ENCODE peak calls at places on chromosome 17, in four cellular contexts. M, P, B and H are unnamed samples.

GRCh38 chr17:47698749-47699535 is 5.0 kb downstream of the TBKBP1 start:
- DNase-seq in B (no peak), P (no peak), M (peak), H (peak)

GRCh38 chr17:57552114-57552601 is 192.9 kb downstream of the CCDC182 start:
- DNase-seq in M (peak), B (no peak), P (no peak), H (peak)

GRCh38 chr17:51365090-51365489 is 104.7 kb downstream of the UTP18 start:
- DNase-seq in P (no peak), B (no peak), M (peak), H (no peak)

GRCh38 chr17:4560837-4561241 is 462 bp upstream of the GGT6 start:
- DNase-seq in P (no peak), B (peak), M (peak), H (no peak)

GRCh38 chr17:14451729-14452191 is 150.9 kb downstream of the HS3ST3B1 start:
- DNase-seq in P (no peak), M (no peak), B (no peak), H (no peak)

GRCh38 chr17:562174-562573 is 152.5 kb downstream of the VPS53 start:
- DNase-seq in P (no peak), B (no peak), M (no peak), H (no peak)

GRCh38 chr17:77049440-77049839 is 91.3 kb upstream of the SEC14L1 start:
- DNase-seq in B (no peak), M (no peak), P (no peak), H (no peak)

GRCh38 chr17:34981538-34982241 is 1.4 kb downstream of the LIG3 start:
- DNase-seq in P (no peak), M (peak), B (no peak), H (peak)

GRCh38 chr17:80858301-80859003 is 133.2 kb upstream of the CHMP6 start:
- DNase-seq in M (no peak), B (no peak), P (no peak), H (no peak)

GRCh38 chr17:27551701-27552466 is 79.1 kb upstream of the LGALS9 start:
- DNase-seq in M (no peak), P (no peak), B (peak), H (no peak)

GRCh38 chr17:26792486-26792885 is 501.4 kb upstream of the WSB1 start:
- DNase-seq in B (no peak), P (peak), M (no peak), H (no peak)

GRCh38 chr17:28716740-28717577 is 709 bp downstream of the RAB34 start:
- DNase-seq in M (no peak), P (no peak), B (no peak), H (no peak)

GRCh38 chr17:38417210-38417951 is 10.9 kb upstream of the ARHGAP23 start:
- DNase-seq in B (no peak), M (peak), P (no peak), H (no peak)

GRCh38 chr17:62882878-62883277 is 74.8 kb upstream of the MARCHF10 start:
- DNase-seq in B (no peak), M (no peak), P (no peak), H (no peak)

GRCh38 chr17:27475981-27476895 is 20.0 kb downstream of the KSR1 start:
- DNase-seq in M (no peak), B (no peak), P (no peak), H (no peak)

GRCh38 chr17:31581491-31581890 is 190.0 kb downstream of the RAB11FIP4 start:
- DNase-seq in P (no peak), M (no peak), B (no peak), H (no peak)

GRCh38 chr17:33266611-33267010 is 26.5 kb downstream of the ASIC2 start:
- DNase-seq in B (no peak), P (no peak), M (no peak), H (no peak)

GRCh38 chr17:33267881-33268548 is 25.1 kb downstream of the ASIC2 start:
- DNase-seq in P (no peak), M (no peak), B (no peak), H (no peak)

GRCh38 chr17:33267279-33267790 is 25.8 kb downstream of the ASIC2 start:
- DNase-seq in B (no peak), M (no peak), P (no peak), H (no peak)

GRCh38 chr17:33272438-33272837 is 20.7 kb downstream of the ASIC2 start:
- DNase-seq in P (no peak), B (no peak), M (no peak), H (no peak)

DNA sequence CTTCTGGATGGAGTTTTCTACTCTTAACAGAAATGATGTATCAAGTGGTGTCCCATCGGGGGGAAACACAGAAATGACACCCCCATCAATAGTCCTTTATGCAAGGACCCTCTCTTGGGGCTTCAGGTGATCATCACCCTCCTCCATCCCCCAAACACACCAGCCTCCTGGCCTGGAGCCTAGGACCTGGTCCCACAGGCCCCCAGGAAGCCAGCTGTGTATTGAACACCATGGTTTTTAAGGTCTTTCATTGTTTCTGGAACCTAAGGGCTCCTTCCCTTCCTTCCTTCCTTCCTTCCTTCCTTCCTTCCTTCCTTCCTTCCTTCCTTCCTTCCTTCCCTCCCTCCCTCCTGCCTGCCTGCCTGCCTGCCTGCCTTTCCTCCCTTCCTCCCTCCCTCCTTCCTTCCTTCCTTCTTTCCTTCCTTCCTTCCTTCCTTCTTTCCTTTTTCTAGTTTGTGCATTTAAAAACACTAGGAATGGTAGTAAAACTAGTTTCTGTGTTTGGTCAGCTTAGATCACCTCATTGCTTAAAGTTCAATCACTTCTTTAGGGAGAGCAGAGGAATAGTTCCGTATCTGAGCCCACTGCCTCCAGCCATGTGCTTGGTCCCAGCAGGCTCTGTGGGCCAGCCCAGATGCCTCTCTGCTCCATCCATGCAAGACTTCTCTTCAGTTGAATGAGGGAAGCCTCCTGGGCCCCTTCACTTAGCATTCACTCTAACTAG is 23.6 kb downstream of the ASIC2 start:
- DNase-seq in P (no peak), B (no peak), M (no peak), H (no peak)
- TF ChIP-seq BHLHE40 in P (no peak), B (no peak), M (no peak), H (no peak)

GRCh38 chr17:37170881-37171460 is 204.8 kb upstream of the C17orf78 start:
- DNase-seq in B (no peak), M (no peak), P (no peak), H (no peak)
- TF ChIP-seq FOXM1 in B (no peak), M (no peak), P (no peak), H (no peak)

GRCh38 chr17:49717371-49717841 is 9.6 kb upstream of the SLC35B1 start:
- DNase-seq in P (no peak), M (no peak), B (no peak), H (no peak)

GRCh38 chr17:49715221-49715620 is 7.5 kb upstream of the SLC35B1 start:
- DNase-seq in P (no peak), M (no peak), B (no peak), H (no peak)

GRCh38 chr17:49716952-49717351 is 9.2 kb upstream of the SLC35B1 start:
- DNase-seq in M (no peak), P (no peak), B (no peak), H (no peak)

GRCh38 chr17:49715717-49716279 is 8.0 kb upstream of the SLC35B1 start:
- DNase-seq in P (no peak), B (no peak), M (no peak), H (no peak)
- TF ChIP-seq BHLHE40 in P (no peak), B (no peak), M (no peak), H (no peak)

GRCh38 chr17:42122371-42123303 is at the start of gene HSPB9:
- DNase-seq in P (no peak), M (no peak), B (no peak), H (no peak)
- TF ChIP-seq FOXM1 in P (no peak), M (no peak), B (no peak), H (no peak)

GRCh38 chr17:73028311-73028755 is 64.2 kb downstream of the SLC39A11 start:
- DNase-seq in B (no peak), P (no peak), M (no peak), H (no peak)

GRCh38 chr17:73029021-73029420 is 63.5 kb downstream of the SLC39A11 start:
- DNase-seq in M (no peak), B (no peak), P (no peak), H (no peak)

GRCh38 chr17:73025041-73025440 is 67.4 kb downstream of the SLC39A11 start:
- DNase-seq in P (no peak), B (no peak), M (no peak), H (no peak)

GRCh38 chr17:73029941-73030340 is 62.5 kb downstream of the SLC39A11 start:
- DNase-seq in B (no peak), P (no peak), M (no peak), H (no peak)

GRCh38 chr17:73027130-73027741 is 65.3 kb downstream of the SLC39A11 start:
- DNase-seq in M (no peak), B (no peak), P (no peak), H (no peak)
- TF ChIP-seq BHLHE40 in M (no peak), B (no peak), P (no peak), H (no peak)